ENCODE peak calls at places on chromosome 16, in seven cellular contexts. Z is omental fat pad; K is mesothelial cell of epicardium; M is D721Med; F is activated CD4-positive, alpha-beta T cell treated with anti-CD3 and anti-CD28 coated beads, Interleukin-2, amount 50 U/mL, for 48 hours; T is effector CD4-positive, alpha-beta T cell; R is neuronal stem cell. O is an unnamed sample.

GRCh38 chr16:84869464-84869863 is 49.7 kb downstream of the CRISPLD2 start:
- DNase-seq in Z (no peak), K (no peak), M (no peak), F (no peak), T (no peak), R (no peak), O (no peak)

GRCh38 chr16:69187891-69188451 is 1.0 kb downstream of the SNTB2 start:
- DNase-seq in Z (no peak), K (no peak), M (no peak), F (peak), T (peak), R (peak), O (peak)

GRCh38 chr16:11149011-11149616 is 106.9 kb downstream of the SOCS1 start:
- DNase-seq in Z (no peak), K (no peak), M (no peak), F (no peak), T (no peak), R (no peak), O (no peak)

GRCh38 chr16:4477966-4478365 is 1.8 kb downstream of the HMOX2 start:
- DNase-seq in Z (no peak), K (no peak), M (no peak), F (no peak), T (peak), R (no peak), O (peak)

GRCh38 chr16:73071131-73071940 is 23.4 kb upstream of the ZFHX3 start:
- DNase-seq in Z (no peak), K (no peak), M (no peak), F (no peak), T (no peak), R (peak), O (peak)

GRCh38 chr16:14600164-14600563 is 29.9 kb downstream of the PARN start:
- DNase-seq in Z (no peak), K (no peak), M (no peak), F (no peak), T (no peak), R (no peak), O (no peak)

GRCh38 chr16:18975109-18975508 is 8.6 kb upstream of the TMC7 start:
- DNase-seq in Z (no peak), K (no peak), M (no peak), F (no peak), T (no peak), R (no peak), O (no peak)

GRCh38 chr16:82655315-82655714 is 28.5 kb downstream of the CDH13 start:
- DNase-seq in Z (no peak), K (no peak), M (no peak), F (peak), T (peak), R (no peak), O (no peak)

GRCh38 chr16:27547134-27547533 is 2.6 kb downstream of the GTF3C1 start:
- DNase-seq in Z (no peak), K (no peak), M (no peak), F (peak), T (no peak), R (no peak), O (no peak)

GRCh38 chr16:29290631-29291247 is 115.8 kb downstream of the NPIPB11 start:
- DNase-seq in Z (peak), K (peak), M (no peak), F (peak), T (peak), R (peak), O (no peak)

GRCh38 chr16:31467151-31467550 is 4.8 kb upstream of the TGFB1I1 start:
- DNase-seq in Z (no peak), K (no peak), M (no peak), F (no peak), T (no peak), R (no peak), O (no peak)

GRCh38 chr16:27383511-27384243 is 18.3 kb upstream of the IL21R start:
- DNase-seq in Z (no peak), K (no peak), M (no peak), F (no peak), T (no peak), R (no peak), O (no peak)

GRCh38 chr16:15495898-15496297 is 61.5 kb downstream of the BMERB1 start:
- DNase-seq in Z (no peak), K (no peak), M (no peak), F (no peak), T (no peak), R (no peak), O (no peak)

GRCh38 chr16:15988268-15989013 is 39.0 kb downstream of the ABCC1 start:
- DNase-seq in Z (no peak), K (no peak), M (no peak), F (no peak), T (no peak), R (no peak), O (no peak)

GRCh38 chr16:86740817-86741799 is 162.8 kb downstream of the FOXL1 start:
- DNase-seq in Z (no peak), K (no peak), M (no peak), F (no peak), T (no peak), R (no peak), O (no peak)

GRCh38 chr16:71659471-71659870 is 33.5 kb downstream of the MARVELD3 start:
- DNase-seq in Z (no peak), K (no peak), M (no peak), F (no peak), T (no peak), R (no peak), O (no peak)

GRCh38 chr16:3135120-3135715 is 389 bp downstream of the ZNF213 start:
- DNase-seq in Z (no peak), K (no peak), M (no peak), F (no peak), T (no peak), R (no peak), O (no peak)

GRCh38 chr16:27892879-27893278 is 170.6 kb downstream of the GSG1L start:
- DNase-seq in Z (no peak), K (no peak), M (no peak), F (no peak), T (no peak), R (no peak), O (no peak)

GRCh38 chr16:88303890-88304819 is 78.6 kb upstream of the ZNF469 start:
- DNase-seq in Z (no peak), K (no peak), M (no peak), F (no peak), T (no peak), R (no peak), O (no peak)

GRCh38 chr16:1333854-1334719 is 642 bp downstream of the BAIAP3 start:
- DNase-seq in Z (no peak), K (no peak), M (no peak), F (no peak), T (no peak), R (no peak), O (no peak)

O was measured in SHP77 treated with DMSO at 0.1 percent for 48 hours.